ENCODE peak calls at places on chromosomes 13 and 19, in nine cellular contexts. C, V, K, F, A, D, Y, B and S are unnamed samples.
A peak's percentile ranks its signal among the peaks of the same experiment; 100 is the strongest.

GRCh38 chr13:81197483-81197882 is 856.6 kb upstream of the SPRY2 start:
- DNase-seq in F (no peak), C (no peak), Y (no peak), B (no peak), V (no peak), D (no peak), K (no peak), A (no peak), S (no peak)

GRCh38 chr13:90738881-90739280 is 608.6 kb upstream of the MIR17HG start:
- DNase-seq in V (no peak), D (no peak), F (no peak), K (no peak), B (no peak), A (no peak), C (no peak), Y (no peak), S (no peak)

GRCh38 chr19:7799640-7800355 is 30.2 kb upstream of the EVI5L start:
- DNase-seq in D (peak; percentile 76), Y (peak; percentile 59), V (peak; percentile 63), F (peak; percentile 44), C (peak; percentile 57), A (peak; percentile 67), B (peak; percentile 87), K (peak; percentile 76), S (peak; percentile 64)

GRCh38 chr19:45657520-45658163 is 10.4 kb upstream of the GIPR start:
- DNase-seq in C (no peak), D (no peak), K (no peak), V (no peak), Y (no peak), F (no peak), B (no peak), A (no peak), S (no peak)

GRCh38 chr19:3176715-3177501 is 1.7 kb upstream of the S1PR4 start:
- DNase-seq in C (peak; percentile 90), Y (no peak), K (peak; percentile 75), B (peak; percentile 72), V (no peak), A (peak; percentile 71), F (no peak), D (no peak), S (peak; percentile 91)

GRCh38 chr13:21674271-21675009 is 3.6 kb downstream of the FGF9 start:
- DNase-seq in D (peak; percentile 67), F (no peak), Y (no peak), A (peak; percentile 23), B (no peak), V (no peak), C (peak; percentile 17), K (no peak), S (peak; percentile 79)

GRCh38 chr13:52411629-52412028 is 5.7 kb upstream of the THSD1 start:
- DNase-seq in A (no peak), D (no peak), B (peak; percentile 71), V (no peak), Y (no peak), C (no peak), F (no peak), K (no peak), S (no peak)

GRCh38 chr13:79281335-79281734 is 124.7 kb downstream of the RBM26 start:
- DNase-seq in K (no peak), V (no peak), C (no peak), F (no peak), Y (peak; percentile 79), D (no peak), A (no peak), B (no peak), S (no peak)

GRCh38 chr19:55114566-55115145 is 2.8 kb downstream of the PPP1R12C start:
- DNase-seq in Y (no peak), C (no peak), D (no peak), A (no peak), F (no peak), V (no peak), B (no peak), K (no peak), S (no peak)

GRCh38 chr13:39385154-39385553 is 217.8 kb downstream of the LHFPL6 start:
- DNase-seq in K (no peak), C (no peak), F (no peak), B (no peak), A (no peak), D (no peak), V (no peak), Y (no peak), S (no peak)

GRCh38 chr19:13899393-13899792 is 6.5 kb downstream of the BRME1 start:
- DNase-seq in V (no peak), B (no peak), F (no peak), C (no peak), A (peak; percentile 57), K (no peak), D (no peak), Y (no peak), S (no peak)

GRCh38 chr13:114066956-114067355 is 65.5 kb downstream of the RASA3 start:
- DNase-seq in D (no peak), Y (no peak), C (no peak), F (no peak), K (no peak), V (no peak), B (no peak), A (no peak), S (peak; percentile 66)

GRCh38 chr13:114064516-114065140 is 67.8 kb downstream of the RASA3 start:
- DNase-seq in A (peak; percentile 40), K (no peak), C (no peak), V (peak; percentile 36), F (no peak), B (peak; percentile 55), D (peak; percentile 79), Y (no peak), S (no peak)

GRCh38 chr13:114063545-114064515 is 68.6 kb downstream of the RASA3 start:
- DNase-seq in F (peak; percentile 58), D (peak; percentile 90), Y (no peak), C (no peak), A (peak; percentile 66), K (no peak), V (no peak), B (peak; percentile 75), S (peak; percentile 93)

GRCh38 chr13:114065926-114066774 is 66.3 kb downstream of the RASA3 start:
- DNase-seq in K (no peak), F (no peak), B (no peak), C (peak; percentile 32), D (peak; percentile 82), V (no peak), A (peak; percentile 54), Y (no peak), S (peak; percentile 85)

GRCh38 chr13:114065141-114065925 is 67.1 kb downstream of the RASA3 start:
- DNase-seq in C (peak; percentile 86), K (peak; percentile 90), V (peak; percentile 83), A (peak; percentile 80), F (peak; percentile 91), B (peak; percentile 98), D (peak; percentile 96), Y (peak; percentile 77), S (peak; percentile 90)
- H3K4me3 ChIP-seq in C (peak overlapping the region; percentile 64), K (peak overlapping the region; percentile 50), V (peak overlapping the region; percentile 23), A (no peak overlapping the region), F (peak overlapping the region; percentile 47), B (peak overlapping the region; percentile 45), D (peak overlapping the region; percentile 43), Y (peak overlapping the region; percentile 19), S (peak overlapping the region; percentile 35)

GRCh38 chr19:19270749-19271571 is 2.1 kb downstream of the TM6SF2 start:
- DNase-seq in D (no peak), K (no peak), C (no peak), V (no peak), Y (no peak), F (no peak), B (no peak), A (no peak), S (no peak)

GRCh38 chr19:19274146-19274545 is 1.0 kb upstream of the TM6SF2 start:
- DNase-seq in A (no peak), B (no peak), K (no peak), F (no peak), D (no peak), V (no peak), C (no peak), Y (no peak), S (no peak)

GRCh38 chr19:19274716-19275115 is 1.6 kb upstream of the TM6SF2 start:
- DNase-seq in K (no peak), F (no peak), B (no peak), Y (no peak), A (peak; percentile 15), V (no peak), D (no peak), C (no peak), S (no peak)

GRCh38 chr19:19269952-19270694 is 3.0 kb downstream of the TM6SF2 start:
- DNase-seq in K (no peak), Y (no peak), D (no peak), A (no peak), V (no peak), F (no peak), C (no peak), B (no peak), S (peak; percentile 52)

DNA sequence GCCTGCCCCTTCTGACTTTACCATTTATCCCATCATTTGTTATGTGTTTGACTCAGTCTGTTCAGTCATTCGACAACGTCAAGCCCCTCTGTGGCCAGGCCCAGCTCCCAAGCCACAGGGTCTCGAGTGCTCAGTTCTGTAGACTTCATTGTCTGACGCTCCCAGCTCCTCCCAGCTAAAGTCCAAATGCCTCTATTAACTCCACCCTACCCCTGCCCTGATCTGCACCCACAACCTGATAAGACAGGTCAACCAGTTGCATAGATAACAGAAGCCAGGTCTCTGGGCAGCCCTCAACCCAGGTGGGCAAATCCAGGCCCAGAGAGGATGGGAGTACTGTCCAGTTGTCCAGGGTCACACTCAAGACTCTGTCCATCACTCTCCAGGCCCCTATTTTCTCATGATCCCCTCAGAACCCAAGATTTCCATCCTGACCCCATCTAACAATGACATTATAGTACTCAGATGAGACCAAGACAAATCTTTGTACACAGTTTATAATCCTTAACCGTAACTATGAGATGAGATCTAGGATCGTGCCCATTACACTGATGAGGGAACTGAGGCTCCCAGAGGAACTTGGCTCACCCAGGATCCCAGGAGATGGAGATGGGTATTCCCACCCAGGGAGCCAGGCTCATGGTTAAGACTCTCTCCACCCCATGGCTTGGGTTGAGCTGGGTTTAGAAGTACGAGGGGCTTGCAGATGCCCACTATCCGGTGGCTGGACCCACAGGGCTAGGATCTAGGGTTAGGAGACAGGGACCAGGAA is 1.1 kb downstream of the TM6SF2 start:
- DNase-seq in D (no peak), F (no peak), A (no peak), C (no peak), V (no peak), B (no peak), K (no peak), Y (no peak), S (no peak)
- H3K4me3 ChIP-seq in D (no peak overlapping the region), F (no peak overlapping the region), A (no peak overlapping the region), C (no peak overlapping the region), V (no peak overlapping the region), B (no peak overlapping the region), K (no peak overlapping the region), Y (peak overlapping the region; percentile 29), S (no peak overlapping the region)

DNA sequence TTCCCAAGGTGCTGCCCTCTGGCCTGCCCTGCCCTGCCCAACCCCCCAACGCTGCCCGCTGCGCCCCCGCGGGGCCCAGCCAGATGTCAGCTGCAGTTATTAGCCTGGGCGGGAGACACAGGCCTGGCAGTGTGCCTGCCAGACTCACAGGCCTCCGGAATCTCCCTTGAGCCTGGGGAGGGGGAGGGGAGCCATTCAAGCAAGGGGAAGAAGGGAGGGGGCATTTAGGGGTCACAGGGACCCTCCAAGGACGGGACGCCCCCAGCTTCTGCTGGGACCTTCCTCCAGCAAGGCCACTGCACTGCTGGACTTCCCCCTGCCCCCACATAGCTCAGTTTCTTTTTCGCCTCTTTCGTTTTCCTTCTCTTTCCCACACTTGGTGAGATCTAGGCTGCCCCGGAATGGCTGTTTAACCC is 2.6 kb upstream of the JUNB start:
- DNase-seq in Y (no peak), A (peak; percentile 89), K (no peak), C (peak; percentile 46), F (peak; percentile 86), B (peak; percentile 81), V (peak; percentile 71), D (peak; percentile 94), S (peak; percentile 90)
- H3K4me3 ChIP-seq in Y (peak overlapping the region; percentile 50), A (peak overlapping the region; percentile 17), K (peak overlapping the region; percentile 77), C (peak overlapping the region; percentile 53), F (peak overlapping the region; percentile 96), B (peak overlapping the region; percentile 47), V (peak overlapping the region; percentile 79), D (peak overlapping the region; percentile 99), S (no peak overlapping the region)

GRCh38 chr19:1466461-1467227 is 12.4 kb downstream of the C19orf25 start:
- DNase-seq in B (no peak), A (no peak), V (no peak), F (no peak), Y (no peak), K (no peak), C (no peak), D (no peak), S (no peak)
- H3K4me3 ChIP-seq in B (no peak overlapping the region), A (no peak overlapping the region), V (no peak overlapping the region), F (no peak overlapping the region), Y (peak overlapping the region; percentile 45), K (no peak overlapping the region), C (no peak overlapping the region), D (no peak overlapping the region), S (no peak overlapping the region)